ENCODE peak calls at places on chromosomes 12 and 14, in five cellular contexts. B is mesendoderm, X is fibroblast of lung, F is IMR-90, I is A549. G is an unnamed sample.

GRCh38 chr12:76247026-76247688 is 101.1 kb downstream of the BBS10 start:
- DNase-seq in F (no peak), I (no peak), X (no peak), B (no peak), G (no peak)

GRCh38 chr14:24398943-24399801 is at the start of gene NYNRIN:
- DNase-seq in I (no peak), B (peak), X (no peak), F (peak), G (no peak)

GRCh38 chr12:99915251-99916082 is 69.3 kb downstream of the ANKS1B start:
- DNase-seq in F (peak), B (no peak), X (no peak), I (peak), G (no peak)

GRCh38 chr12:129190827-129191226 is 337.5 kb downstream of the GLT1D1 start:
- DNase-seq in X (no peak), F (no peak), I (no peak), B (peak), G (no peak)

GRCh38 chr14:102949062-102949800 is 26.8 kb downstream of the AMN start:
- DNase-seq in F (peak), B (peak), I (peak), X (no peak), G (no peak)

GRCh38 chr12:53170245-53170644 is 10.3 kb upstream of the ZNF740 start:
- DNase-seq in F (no peak), X (no peak), B (no peak), I (no peak), G (no peak)

GRCh38 chr12:110102255-110102654 is 21.9 kb upstream of the IFT81 start:
- DNase-seq in F (peak), B (peak), I (peak), X (peak), G (peak)

GRCh38 chr12:131982041-131982440 is 32.3 kb downstream of the EP400 start:
- DNase-seq in X (no peak), I (no peak), F (no peak), B (no peak), G (no peak)

GRCh38 chr14:46325157-46325556 is 326.4 kb downstream of the RPL10L start:
- DNase-seq in F (no peak), B (peak), X (no peak), I (no peak), G (no peak)

GRCh38 chr12:106136263-106136662 is 2.5 kb downstream of the NUAK1 start:
- DNase-seq in X (peak), F (peak), I (peak), B (peak), G (peak)

GRCh38 chr14:68727315-68728078 is 65.4 kb downstream of the ZFP36L1 start:
- DNase-seq in X (no peak), B (no peak), I (no peak), F (no peak), G (no peak)

GRCh38 chr14:50967104-50967503 is 22.8 kb upstream of the PYGL start:
- DNase-seq in F (peak), X (no peak), I (no peak), B (no peak), G (no peak)

GRCh38 chr12:6766651-6767300 is 613 bp downstream of the PTMS start:
- DNase-seq in F (peak), B (peak), X (peak), I (peak), G (no peak)

GRCh38 chr12:123363385-123363742 is 1.3 kb downstream of the SBNO1 start:
- DNase-seq in X (no peak), I (no peak), F (peak), B (no peak), G (no peak)

GRCh38 chr12:42104087-42104486 is 40.6 kb downstream of the GXYLT1 start:
- DNase-seq in F (no peak), I (no peak), X (peak), B (no peak), G (no peak)

GRCh38 chr12:22286569-22286968 is 47.9 kb downstream of the ST8SIA1 start:
- DNase-seq in X (peak), F (peak), B (no peak), I (no peak), G (no peak)

GRCh38 chr12:131085816-131086591 is 132.3 kb downstream of the ADGRD1 start:
- DNase-seq in X (no peak), F (no peak), I (no peak), B (no peak), G (no peak)

GRCh38 chr12:121099779-121100178 is 32.9 kb upstream of the P2RX7 start:
- DNase-seq in I (peak), F (no peak), X (no peak), B (no peak), G (no peak)

GRCh38 chr12:106000376-106001104 is 138.2 kb downstream of the NUAK1 start:
- DNase-seq in I (no peak), B (no peak), F (no peak), X (no peak), G (no peak)

GRCh38 chr12:58148405-58148804 is 207.0 kb downstream of the ATP23 start:
- DNase-seq in B (peak), X (peak), F (peak), I (peak), G (peak)

GRCh38 chr12:123457980-123458779 is at the start of gene SNRNP35:
- DNase-seq in I (peak), X (peak), B (peak), F (peak), G (peak)

GRCh38 chr12:116236148-116236731 is 41.3 kb downstream of the MED13L start:
- DNase-seq in F (peak), I (peak), X (peak), B (peak), G (no peak)

GRCh38 chr12:98513379-98514318 is 1.7 kb upstream of the TMPO start:
- DNase-seq in B (no peak), F (no peak), I (no peak), X (no peak), G (no peak)

GRCh38 chr14:74048291-74048690 is 29.1 kb downstream of the BBOF1 start:
- DNase-seq in X (no peak), I (peak), F (peak), B (peak), G (peak)

GRCh38 chr12:88062464-88062863 is 33.3 kb upstream of the C12orf50 start:
- DNase-seq in B (no peak), F (no peak), X (no peak), I (no peak), G (no peak)

DNA sequence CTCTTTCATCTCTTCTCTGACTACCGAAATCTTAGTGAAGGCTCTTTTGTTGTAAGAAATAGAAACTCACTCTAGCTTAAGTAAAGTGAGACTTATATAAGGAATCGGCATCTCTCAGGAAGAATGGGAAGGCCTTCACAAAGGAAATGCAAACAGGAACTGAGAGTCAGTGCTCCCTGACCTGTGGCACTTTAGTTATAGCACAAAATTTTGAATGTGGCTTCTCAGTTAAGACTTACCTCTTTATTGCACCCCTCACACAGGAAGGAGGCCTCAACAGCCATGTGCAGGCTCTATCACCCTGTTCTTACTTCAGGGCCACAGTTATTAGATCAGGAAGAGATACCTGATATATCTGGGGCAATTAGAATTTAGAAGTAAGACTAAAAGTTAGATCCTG is 224.7 kb upstream of the EGLN3 start:
- DNase-seq in F (no peak), X (no peak), B (no peak), I (no peak), G (no peak)
- H3K4me2 ChIP-seq in F (no peak), X (no peak), B (no peak), I (no peak), G (no peak)

GRCh38 chr14:32009636-32010560 is 67.2 kb upstream of the ARHGAP5 start:
- DNase-seq in F (no peak), B (peak), I (peak), X (no peak), G (no peak)
- H3K4me2 ChIP-seq in F (no peak), B (no peak), I (peak), X (no peak), G (peak)

DNA sequence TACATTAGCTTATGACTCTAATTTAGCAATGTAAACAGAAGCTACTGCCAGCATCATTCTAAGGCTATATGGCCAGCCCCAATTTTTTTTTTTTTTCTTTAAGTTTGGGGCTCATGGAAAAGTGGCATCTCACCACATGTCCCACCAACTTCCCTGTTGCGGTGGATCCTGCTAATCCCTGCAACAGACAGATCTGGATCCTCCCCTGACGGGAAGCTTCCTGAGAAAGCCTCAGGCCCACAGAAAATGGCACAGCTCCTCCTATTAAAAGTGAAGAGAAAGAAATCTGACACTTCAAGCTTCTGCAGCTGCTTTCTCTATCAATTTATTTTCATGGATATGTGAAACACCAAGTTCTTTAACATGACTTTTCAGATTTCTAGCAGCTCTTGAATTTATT is 433.8 kb upstream of the DCN start:
- DNase-seq in F (no peak), I (no peak), B (no peak), X (peak), G (no peak)
- H3K4me2 ChIP-seq in F (no peak), I (no peak), B (no peak), X (no peak), G (no peak)

DNA sequence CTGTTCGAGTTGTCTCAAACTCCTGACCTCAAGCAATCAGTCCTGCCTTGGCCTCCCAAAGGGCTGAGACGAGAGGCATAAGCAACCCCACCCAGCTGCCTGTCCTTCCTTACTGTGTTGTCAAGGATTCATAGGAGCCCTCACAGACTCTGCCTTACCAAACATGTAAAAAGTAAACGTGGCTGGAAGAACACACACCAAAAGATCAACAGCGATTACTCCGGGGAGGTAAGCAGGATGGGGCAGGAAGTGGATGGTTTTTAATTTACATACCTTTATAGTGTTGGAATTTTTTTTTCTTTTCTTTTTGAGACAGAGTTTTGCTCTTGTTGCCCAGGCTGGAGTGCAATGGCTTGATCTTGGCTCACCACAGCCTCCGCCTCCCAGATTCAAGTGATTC is 61.5 kb upstream of the EGLN3 start:
- DNase-seq in X (no peak), B (no peak), F (no peak), I (no peak), G (no peak)
- H3K4me2 ChIP-seq in X (no peak), B (no peak), F (no peak), I (no peak), G (no peak)

GRCh38 chr14:64943981-64944520 is 1.5 kb upstream of the GPX2 start:
- DNase-seq in F (no peak), X (no peak), I (no peak), B (no peak), G (no peak)
- H3K4me2 ChIP-seq in F (no peak), X (no peak), I (no peak), B (no peak), G (no peak)

GRCh38 chr12:51819851-51820720 is 28.4 kb downstream of the FIGNL2 start:
- DNase-seq in F (no peak), I (peak), B (no peak), X (peak), G (no peak)

GRCh38 chr12:51820721-51821422 is 27.6 kb downstream of the FIGNL2 start:
- DNase-seq in X (peak), F (peak), B (peak), I (peak), G (no peak)

GRCh38 chr12:51817027-51817953 is 31.2 kb downstream of the FIGNL2 start:
- DNase-seq in B (no peak), X (no peak), I (no peak), F (no peak), G (no peak)

GRCh38 chr12:51818086-51818485 is 30.4 kb downstream of the FIGNL2 start:
- DNase-seq in X (no peak), I (no peak), B (no peak), F (no peak), G (no peak)

GRCh38 chr12:51818567-51819300 is 29.8 kb downstream of the FIGNL2 start:
- DNase-seq in B (no peak), X (peak), I (no peak), F (peak), G (no peak)
- H3K4me2 ChIP-seq in B (no peak), X (no peak), I (peak), F (peak), G (no peak)

GRCh38 chr14:55272415-55272786 is 1.2 kb downstream of the FBXO34 start:
- DNase-seq in B (no peak), X (no peak), F (no peak), I (no peak), G (no peak)
- H3K4me2 ChIP-seq in B (peak), X (peak), F (peak), I (peak), G (peak)

GRCh38 chr12:124952801-124953200 is 36.1 kb downstream of the DHX37 start:
- DNase-seq in F (no peak), B (no peak), I (no peak), X (no peak), G (no peak)

GRCh38 chr12:124949066-124949465 is 34.6 kb upstream of the UBC start:
- DNase-seq in X (no peak), I (no peak), B (no peak), F (no peak), G (no peak)

GRCh38 chr12:124947561-124948398 is 33.3 kb upstream of the UBC start:
- DNase-seq in B (no peak), X (no peak), I (no peak), F (no peak), G (no peak)

GRCh38 chr12:124952295-124952694 is 36.6 kb downstream of the DHX37 start:
- DNase-seq in F (no peak), I (no peak), B (no peak), X (no peak), G (no peak)

DNA sequence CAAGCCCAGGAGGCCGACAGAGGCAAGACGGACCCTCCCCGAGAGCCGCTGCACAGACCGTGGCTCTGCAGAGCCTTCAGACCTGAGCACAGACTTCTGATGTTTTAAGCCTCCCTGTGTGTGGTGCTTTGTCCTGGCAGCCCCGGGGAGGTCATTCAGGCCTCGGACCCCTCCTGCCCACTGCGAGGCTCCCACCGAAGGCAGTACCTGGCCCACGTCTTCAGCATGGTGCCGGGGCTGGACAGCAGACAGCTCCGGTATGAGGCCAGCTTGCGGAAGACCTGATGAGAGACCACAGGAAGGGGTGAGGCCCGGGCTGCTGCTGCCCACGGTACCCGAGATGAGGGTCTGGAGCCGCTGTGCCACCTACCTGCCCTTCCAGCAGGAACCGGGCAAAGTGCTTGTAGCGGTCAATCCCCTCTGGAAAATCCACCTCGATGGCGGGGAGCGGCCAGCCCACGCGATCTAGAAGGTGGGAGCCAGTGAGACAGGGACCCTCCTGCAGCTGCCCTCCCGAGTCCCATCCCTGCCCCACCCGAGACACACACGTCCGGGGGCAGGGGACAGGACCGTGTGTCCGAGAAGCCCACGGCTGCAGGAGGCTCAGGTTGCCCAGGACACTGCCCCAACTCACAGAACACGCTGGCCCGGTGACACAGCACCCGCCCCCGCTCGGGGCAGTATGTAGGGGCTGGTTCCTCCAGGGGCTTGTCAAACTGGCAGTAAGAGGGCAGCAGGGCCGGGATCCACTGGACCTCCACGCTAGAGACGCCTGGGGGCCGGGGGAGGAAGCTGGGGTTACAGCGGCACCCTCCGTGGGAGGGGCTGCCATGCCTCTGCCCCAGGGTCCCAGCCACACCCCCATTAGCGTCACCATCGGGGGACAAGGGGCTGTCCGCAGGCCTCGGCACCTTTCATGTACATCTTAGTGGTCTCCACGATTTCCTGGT is 35.6 kb upstream of the UBC start:
- DNase-seq in F (no peak), I (no peak), X (no peak), B (no peak), G (no peak)
- H3K4me2 ChIP-seq in F (no peak), I (no peak), X (no peak), B (no peak), G (no peak)

GRCh38 chr14:36582874-36583241 is 444 bp upstream of the NKX2-8 start:
- DNase-seq in X (no peak), F (no peak), I (no peak), B (no peak), G (no peak)
- H3K4me2 ChIP-seq in X (no peak), F (no peak), I (peak), B (no peak), G (peak)

G was measured in HCT116.